ENCODE peak calls at places on chromosomes 16 and 17, in ten cellular contexts. H is uterus, D is fibroblast of the aortic adventitia, F is fibroblast of mammary gland, N is adrenal gland, Z is GM23338, C is GM12865, R is esophagus squamous epithelium, A is pancreas, W is bronchial epithelial cell. P is an unnamed sample.

GRCh38 chr17:37148171-37148570 is 199.4 kb downstream of the AATF start:
- DNase-seq in H (no peak), D (peak), F (peak), N (no peak), Z (peak), C (no peak), R (no peak), A (no peak), W (no peak), P (peak)

GRCh38 chr17:27408891-27409290 is 47.4 kb upstream of the KSR1 start:
- DNase-seq in H (no peak), D (peak), F (peak), N (no peak), Z (no peak), C (no peak), R (no peak), A (no peak), W (peak), P (peak)

GRCh38 chr17:13541032-13541480 is 60.7 kb downstream of the HS3ST3A1 start:
- DNase-seq in H (no peak), D (peak), F (peak), N (peak), Z (no peak), C (no peak), R (no peak), A (no peak), W (peak), P (peak)

GRCh38 chr17:20242271-20242670 is 225.1 kb downstream of the LGALS9B start:
- DNase-seq in H (no peak), D (no peak), F (no peak), N (no peak), Z (no peak), C (no peak), R (no peak), A (no peak), W (no peak), P (no peak)

GRCh38 chr17:45852535-45853297 is 8.0 kb downstream of the SPPL2C start:
- DNase-seq in H (peak), D (peak), F (peak), N (peak), Z (peak), C (peak), R (no peak), A (peak), W (peak), P (peak)

GRCh38 chr16:30697264-30698138 is 1.5 kb upstream of the SRCAP start:
- DNase-seq in H (no peak), D (no peak), F (no peak), N (no peak), Z (peak), C (no peak), R (no peak), A (no peak), W (no peak), P (no peak)

GRCh38 chr17:6713130-6713917 is at the start of gene SLC13A5:
- DNase-seq in H (no peak), D (peak), F (peak), N (peak), Z (peak), C (no peak), R (no peak), A (no peak), W (peak), P (no peak)

GRCh38 chr17:9238340-9239259 is 217.3 kb downstream of the NTN1 start:
- DNase-seq in H (no peak), D (no peak), F (no peak), N (no peak), Z (no peak), C (no peak), R (no peak), A (no peak), W (no peak), P (no peak)

GRCh38 chr16:4612474-4612931 is 2.2 kb downstream of the UBALD1 start:
- DNase-seq in H (no peak), D (no peak), F (no peak), N (no peak), Z (peak), C (no peak), R (no peak), A (no peak), W (no peak), P (no peak)

GRCh38 chr17:62398891-62399290 is 18.5 kb downstream of the EFCAB3 start:
- DNase-seq in H (no peak), D (no peak), F (no peak), N (no peak), Z (no peak), C (no peak), R (no peak), A (no peak), W (no peak), P (no peak)

GRCh38 chr17:32636593-32637218 is 149.9 kb downstream of the CDK5R1 start:
- DNase-seq in H (no peak), D (no peak), F (no peak), N (no peak), Z (no peak), C (no peak), R (no peak), A (no peak), W (peak), P (no peak)

GRCh38 chr17:29172589-29172988 is 7.6 kb downstream of the MYO18A start:
- DNase-seq in H (no peak), D (no peak), F (no peak), N (no peak), Z (no peak), C (no peak), R (no peak), A (no peak), W (no peak), P (no peak)

GRCh38 chr17:28125530-28126382 is 83.3 kb downstream of the NLK start:
- DNase-seq in H (no peak), D (no peak), F (no peak), N (no peak), Z (no peak), C (no peak), R (no peak), A (no peak), W (no peak), P (no peak)

GRCh38 chr17:45137561-45138305 is 2.2 kb downstream of the ACBD4 start:
- DNase-seq in H (no peak), D (no peak), F (no peak), N (no peak), Z (no peak), C (no peak), R (no peak), A (peak), W (no peak), P (no peak)

GRCh38 chr17:32341857-32342602 is at the start of gene C17orf75:
- DNase-seq in H (peak), D (peak), F (peak), N (peak), Z (peak), C (peak), R (no peak), A (peak), W (peak), P (peak)

GRCh38 chr16:84746875-84747274 is 47.1 kb downstream of the USP10 start:
- DNase-seq in H (no peak), D (no peak), F (no peak), N (peak), Z (peak), C (peak), R (no peak), A (no peak), W (no peak), P (no peak)

GRCh38 chr17:74607219-74607618 is 15.1 kb upstream of the CD300LD start:
- DNase-seq in H (no peak), D (no peak), F (no peak), N (no peak), Z (no peak), C (no peak), R (no peak), A (no peak), W (no peak), P (no peak)

GRCh38 chr16:81112453-81112852 is 16.3 kb upstream of the GCSH start:
- DNase-seq in H (no peak), D (no peak), F (no peak), N (no peak), Z (no peak), C (no peak), R (no peak), A (no peak), W (no peak), P (no peak)

GRCh38 chr16:6976716-6977115 is 355.9 kb upstream of the RBFOX1 start:
- DNase-seq in H (no peak), D (no peak), F (no peak), N (no peak), Z (no peak), C (no peak), R (no peak), A (no peak), W (no peak), P (no peak)

GRCh38 chr17:43814714-43815113 is 18.2 kb downstream of the MPP3 start:
- DNase-seq in H (no peak), D (peak), F (peak), N (no peak), Z (no peak), C (no peak), R (no peak), A (no peak), W (peak), P (peak)

GRCh38 chr17:12667299-12667958 is 1.7 kb downstream of the MYOCD start:
- DNase-seq in H (peak), D (peak), F (peak), N (no peak), Z (peak), C (peak), R (no peak), A (no peak), W (peak), P (peak)

GRCh38 chr16:86993426-86994110 is 323.6 kb downstream of the C16orf95 start:
- DNase-seq in H (no peak), D (no peak), F (no peak), N (no peak), Z (no peak), C (no peak), R (no peak), A (no peak), W (no peak), P (no peak)

GRCh38 chr17:50637829-50638571 is 3.3 kb downstream of the ABCC3 start:
- DNase-seq in H (no peak), D (no peak), F (no peak), N (no peak), Z (no peak), C (no peak), R (no peak), A (peak), W (peak), P (no peak)

GRCh38 chr17:9676742-9677387 is 31.5 kb downstream of the USP43 start:
- DNase-seq in H (no peak), D (no peak), F (peak), N (no peak), Z (no peak), C (peak), R (no peak), A (no peak), W (peak), P (peak)

GRCh38 chr16:1057252-1057932 is 15.2 kb upstream of the SSTR5 start:
- DNase-seq in H (no peak), D (peak), F (peak), N (peak), Z (peak), C (peak), R (no peak), A (no peak), W (no peak), P (no peak)

GRCh38 chr16:64469906-64470702 is 651.8 kb downstream of the CDH11 start:
- DNase-seq in H (no peak), D (peak), F (no peak), N (no peak), Z (no peak), C (no peak), R (no peak), A (no peak), W (peak), P (peak)

GRCh38 chr17:5595831-5596230 is 11.5 kb upstream of the NLRP1 start:
- DNase-seq in H (no peak), D (no peak), F (no peak), N (no peak), Z (no peak), C (no peak), R (no peak), A (no peak), W (no peak), P (no peak)

GRCh38 chr17:50721194-50722010 is 2.0 kb downstream of the LUC7L3 start:
- DNase-seq in H (no peak), D (no peak), F (peak), N (no peak), Z (no peak), C (no peak), R (no peak), A (no peak), W (peak), P (no peak)

GRCh38 chr16:31181102-31181830 is 1.3 kb downstream of the FUS start:
- DNase-seq in H (peak), D (no peak), F (peak), N (peak), Z (no peak), C (no peak), R (no peak), A (peak), W (peak), P (peak)

GRCh38 chr16:89146211-89147005 is 25.1 kb upstream of the CDH15 start:
- DNase-seq in H (no peak), D (no peak), F (no peak), N (no peak), Z (no peak), C (no peak), R (no peak), A (no peak), W (no peak), P (no peak)

GRCh38 chr16:7086842-7087616 is 245.6 kb upstream of the RBFOX1 start:
- DNase-seq in H (peak), D (no peak), F (no peak), N (peak), Z (peak), C (no peak), R (no peak), A (no peak), W (no peak), P (no peak)

GRCh38 chr16:63789603-63790002 is 1332.3 kb downstream of the CDH11 start:
- DNase-seq in H (no peak), D (no peak), F (no peak), N (no peak), Z (peak), C (no peak), R (no peak), A (no peak), W (peak), P (no peak)

GRCh38 chr17:45114117-45114932 is 18.0 kb downstream of the PLCD3 start:
- DNase-seq in H (no peak), D (no peak), F (no peak), N (no peak), Z (no peak), C (no peak), R (no peak), A (peak), W (no peak), P (no peak)

GRCh38 chr16:87664792-87665191 is 62.5 kb downstream of the JPH3 start:
- DNase-seq in H (no peak), D (no peak), F (no peak), N (no peak), Z (no peak), C (no peak), R (no peak), A (no peak), W (no peak), P (no peak)

GRCh38 chr16:12362482-12363458 is 386.2 kb downstream of the SNX29 start:
- DNase-seq in H (peak), D (peak), F (peak), N (no peak), Z (no peak), C (no peak), R (no peak), A (no peak), W (no peak), P (peak)

GRCh38 chr16:78251115-78251514 is 151.7 kb downstream of the WWOX start:
- DNase-seq in H (no peak), D (no peak), F (no peak), N (no peak), Z (no peak), C (no peak), R (no peak), A (no peak), W (no peak), P (no peak)

GRCh38 chr17:1000597-1001490 is 3.9 kb downstream of the TIMM22 start:
- DNase-seq in H (no peak), D (peak), F (peak), N (peak), Z (no peak), C (no peak), R (no peak), A (peak), W (no peak), P (peak)

GRCh38 chr17:5786510-5786875 is 202.2 kb upstream of the NLRP1 start:
- DNase-seq in H (no peak), D (no peak), F (no peak), N (no peak), Z (no peak), C (no peak), R (no peak), A (no peak), W (no peak), P (no peak)

GRCh38 chr16:10620120-10620519 is 39.7 kb upstream of the EMP2 start:
- DNase-seq in H (no peak), D (no peak), F (no peak), N (no peak), Z (no peak), C (no peak), R (no peak), A (no peak), W (no peak), P (no peak)

GRCh38 chr17:73588291-73589095 is 55.8 kb downstream of the SDK2 start:
- DNase-seq in H (no peak), D (no peak), F (no peak), N (no peak), Z (no peak), C (no peak), R (no peak), A (no peak), W (peak), P (no peak)

GRCh38 chr17:73585583-73585982 is 58.7 kb downstream of the SDK2 start:
- DNase-seq in H (no peak), D (no peak), F (no peak), N (no peak), Z (peak), C (peak), R (no peak), A (no peak), W (no peak), P (no peak)

GRCh38 chr17:73584987-73585386 is 59.3 kb downstream of the SDK2 start:
- DNase-seq in H (no peak), D (no peak), F (no peak), N (no peak), Z (no peak), C (no peak), R (no peak), A (no peak), W (no peak), P (no peak)

GRCh38 chr17:73586153-73586906 is 57.9 kb downstream of the SDK2 start:
- DNase-seq in H (no peak), D (no peak), F (no peak), N (no peak), Z (no peak), C (no peak), R (no peak), A (no peak), W (no peak), P (no peak)

GRCh38 chr17:73586921-73587680 is 57.1 kb downstream of the SDK2 start:
- DNase-seq in H (no peak), D (no peak), F (no peak), N (peak), Z (no peak), C (no peak), R (no peak), A (no peak), W (no peak), P (no peak)
- TF ChIP-seq CTCF in H (no peak), D (no peak), F (no peak), N (no peak), Z (no peak), C (no peak), R (no peak), A (no peak), W (no peak), P (no peak)

GRCh38 chr17:39928868-39929651 is 1.5 kb downstream of the LRRC3C start:
- DNase-seq in H (no peak), D (peak), F (peak), N (peak), Z (no peak), C (peak), R (no peak), A (no peak), W (peak), P (peak)
- H3K4me3 ChIP-seq in H (no peak), D (peak), F (no peak), N (no peak), Z (peak), C (peak), R (no peak), A (no peak), W (no peak), P (no peak)

GRCh38 chr17:79303641-79304205 is 229.1 kb downstream of the ENGASE start:
- DNase-seq in H (no peak), D (no peak), F (no peak), N (no peak), Z (no peak), C (no peak), R (no peak), A (no peak), W (no peak), P (no peak)

GRCh38 chr17:79299349-79299748 is 224.7 kb downstream of the ENGASE start:
- DNase-seq in H (no peak), D (no peak), F (no peak), N (no peak), Z (no peak), C (no peak), R (no peak), A (no peak), W (no peak), P (no peak)

GRCh38 chr17:79298801-79299200 is 224.2 kb downstream of the ENGASE start:
- DNase-seq in H (no peak), D (no peak), F (no peak), N (no peak), Z (no peak), C (no peak), R (no peak), A (no peak), W (no peak), P (no peak)

GRCh38 chr17:79304907-79305306 is 230.3 kb downstream of the ENGASE start:
- DNase-seq in H (no peak), D (no peak), F (no peak), N (no peak), Z (peak), C (no peak), R (no peak), A (no peak), W (no peak), P (no peak)

GRCh38 chr17:79301469-79301868 is 226.8 kb downstream of the ENGASE start:
- DNase-seq in H (no peak), D (no peak), F (no peak), N (no peak), Z (peak), C (no peak), R (no peak), A (no peak), W (no peak), P (no peak)
- TF ChIP-seq CTCF in H (no peak), D (no peak), F (no peak), N (no peak), Z (peak), C (peak), R (no peak), A (no peak), W (no peak), P (no peak)

DNA sequence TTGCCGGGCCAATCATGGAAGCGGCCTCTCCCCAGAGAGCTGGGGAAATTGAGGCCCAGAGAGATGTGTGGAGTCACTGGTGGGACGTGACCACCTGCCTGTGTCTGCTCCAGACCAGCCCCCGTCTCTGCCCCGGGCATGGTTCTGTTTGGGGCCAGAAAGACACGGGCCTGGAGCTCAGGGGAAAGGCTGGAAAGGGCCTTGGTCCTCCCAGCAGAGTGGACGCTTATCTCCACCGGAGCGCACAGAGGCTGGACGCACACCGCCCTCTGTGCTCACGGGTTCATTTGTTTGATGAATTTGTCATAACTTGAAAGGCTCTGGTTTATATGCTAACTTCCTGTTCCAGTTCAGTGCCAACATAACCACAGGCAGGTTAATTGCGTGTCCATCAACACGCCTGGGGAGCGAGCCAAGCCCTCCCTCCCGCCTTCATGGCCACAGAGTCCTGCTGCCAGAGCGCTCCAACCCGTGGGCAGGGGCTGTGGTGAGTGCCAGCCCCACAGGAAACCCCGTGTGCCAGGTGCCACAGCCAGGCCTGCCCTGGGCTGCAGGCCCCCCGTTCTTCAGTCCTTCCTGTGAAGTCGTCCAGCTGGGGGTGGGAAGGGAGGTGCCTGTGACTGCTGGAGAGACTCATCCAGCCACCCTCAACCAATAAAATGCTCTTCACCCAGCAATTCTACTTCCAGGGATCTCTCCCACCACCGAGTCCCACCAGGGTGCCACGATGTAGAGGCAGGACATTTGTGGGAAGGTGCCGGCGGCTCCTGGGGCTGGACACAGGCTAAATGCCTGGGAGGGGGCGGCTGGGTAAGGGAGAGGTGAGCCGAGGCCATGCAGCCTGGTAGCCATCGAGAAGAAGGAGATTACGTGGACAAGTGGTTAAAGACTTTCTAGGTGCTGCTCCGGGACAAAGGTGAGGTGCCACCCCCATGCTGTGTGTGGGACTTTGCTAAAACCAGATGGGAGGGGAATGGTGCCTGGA is 29.4 kb upstream of the BAHCC1 start:
- DNase-seq in H (peak), D (peak), F (no peak), N (no peak), Z (no peak), C (peak), R (no peak), A (peak), W (peak), P (peak)
- H3K4me3 ChIP-seq in H (peak), D (no peak), F (no peak), N (no peak), Z (no peak), C (no peak), R (peak), A (peak), W (peak), P (no peak)

P was measured in astrocyte of the spinal cord.